ENCODE peak calls at places on chromosomes 12 and 14, in eight cellular contexts. D is neuronal stem cell; G is KG1; B is brain microvascular endothelial cell; S is left ventricle myocardium superior; A is activated CD8-positive, alpha-beta memory T cell treated with anti-CD3 and anti-CD28 coated beads for 1 hour; F is stimulated activated CD8-positive, alpha-beta memory T cell treated with anti-CD3 and anti-CD28 coated beads, Interleukin-15, amount 100 ng/mL, for 1 hour; O is Kasumi-1. W is an unnamed sample.

GRCh38 chr12:109192358-109192757 is 76.0 kb downstream of the ACACB start:
- DNase-seq in D (no peak), G (no peak), B (peak), S (no peak), A (no peak), F (no peak), O (no peak), W (no peak)

GRCh38 chr12:80422549-80422948 is 21.5 kb upstream of the PTPRQ start:
- DNase-seq in D (no peak), G (no peak), B (no peak), S (no peak), A (no peak), F (no peak), O (no peak), W (no peak)

GRCh38 chr14:52455291-52456088 is 96.8 kb downstream of the TXNDC16 start:
- DNase-seq in D (no peak), G (no peak), B (peak), S (no peak), A (no peak), F (no peak), O (no peak), W (no peak)

GRCh38 chr12:4870423-4870822 is 39.3 kb upstream of the KCNA1 start:
- DNase-seq in D (no peak), G (no peak), B (no peak), S (no peak), A (no peak), F (no peak), O (no peak), W (no peak)

GRCh38 chr12:45379261-45379660 is 163.4 kb downstream of the ANO6 start:
- DNase-seq in D (no peak), G (no peak), B (peak), S (no peak), A (no peak), F (no peak), O (no peak), W (no peak)

GRCh38 chr12:114815157-114815556 is 131.2 kb upstream of the TBX3 start:
- DNase-seq in D (no peak), G (no peak), B (no peak), S (no peak), A (no peak), F (no peak), O (no peak), W (no peak)

GRCh38 chr12:80677994-80678393 is 29.4 kb upstream of the MYF6 start:
- DNase-seq in D (no peak), G (no peak), B (no peak), S (no peak), A (no peak), F (no peak), O (no peak), W (no peak)

GRCh38 chr12:96121271-96121711 is 72.9 kb upstream of the ELK3 start:
- DNase-seq in D (no peak), G (peak), B (no peak), S (no peak), A (no peak), F (no peak), O (peak), W (no peak)

GRCh38 chr14:75249251-75249957 is 29.2 kb upstream of the FOS start:
- DNase-seq in D (no peak), G (no peak), B (no peak), S (no peak), A (peak), F (peak), O (peak), W (no peak)

GRCh38 chr14:104697892-104698583 is 8.6 kb downstream of the INF2 start:
- DNase-seq in D (no peak), G (no peak), B (no peak), S (no peak), A (no peak), F (no peak), O (no peak), W (no peak)